ENCODE peak calls at places on chromosomes 3 and 15, in nine cellular contexts. U is AG04450; A is stimulated activated CD4-positive, alpha-beta T cell treated with anti-CD3 and anti-CD28 coated beads, Interleukin-1b, Interleukin-23, amount 100 ng/mL, for 24 hours; K is adipocyte; G is ACHN; W is memory B cell; E is neuronal stem cell; I is head of caudate nucleus; X is kidney glomerular epithelial cell. L is an unnamed sample.

GRCh38 chr3:173911446-173911845 is 513.9 kb downstream of the NLGN1 start:
- DNase-seq in U (no peak), A (no peak), K (no peak), G (no peak), W (no peak), E (no peak), I (peak; percentile 63), X (peak; percentile 23), L (no peak)

GRCh38 chr15:25860885-25861866 is 2.0 kb downstream of the ATP10A start:
- DNase-seq in U (no peak), A (no peak), K (no peak), G (no peak), W (no peak), E (no peak), I (no peak), X (no peak), L (no peak)

GRCh38 chr3:179018808-179019207 is 52.8 kb downstream of the ZMAT3 start:
- DNase-seq in U (no peak), A (no peak), K (no peak), G (no peak), W (no peak), E (no peak), I (no peak), X (no peak), L (no peak)

GRCh38 chr3:71484047-71484446 is 99.5 kb downstream of the FOXP1 start:
- DNase-seq in U (no peak), A (no peak), K (no peak), G (no peak), W (no peak), E (no peak), I (no peak), X (no peak), L (no peak)

GRCh38 chr3:139830817-139831216 is 104.2 kb upstream of the CLSTN2 start:
- DNase-seq in U (no peak), A (no peak), K (peak; percentile 2), G (no peak), W (no peak), E (peak; percentile 20), I (no peak), X (no peak), L (no peak)

GRCh38 chr3:30894521-30895289 is at the start of gene GADL1:
- DNase-seq in U (no peak), A (peak; percentile 1), K (peak; percentile 61), G (peak; percentile 21), W (no peak), E (peak; percentile 27), I (peak; percentile 22), X (no peak), L (peak; percentile 13)

GRCh38 chr3:48594431-48595049 is 589 bp downstream of the COL7A1 start:
- DNase-seq in U (no peak), A (no peak), K (peak; percentile 29), G (no peak), W (no peak), E (no peak), I (no peak), X (no peak), L (no peak)

GRCh38 chr3:37291275-37291700 is 116.9 kb upstream of the LRRFIP2 start:
- DNase-seq in U (peak; percentile 56), A (no peak), K (peak; percentile 47), G (peak; percentile 12), W (no peak), E (no peak), I (no peak), X (peak; percentile 10), L (no peak)